ENCODE peak calls at places on chromosomes 11 and 22, in seven cellular contexts. Q, O, C, V, I, K and Z are unnamed samples.

GRCh38 chr22:21816787-21817496 is 50.5 kb downstream of the MAPK1 start:
- DNase-seq in Q (no peak), O (no peak), C (peak; percentile 95), V (no peak), I (peak; percentile 98), K (peak; percentile 11), Z (peak; percentile 71)

GRCh38 chr11:87022254-87022653 is 15.5 kb upstream of the TMEM135 start:
- DNase-seq in Q (no peak), O (no peak), C (no peak), V (no peak), I (no peak), K (no peak), Z (no peak)

GRCh38 chr11:20873054-20873453 is 203.7 kb downstream of the NELL1 start:
- DNase-seq in Q (peak; percentile 48), O (peak; percentile 41), C (no peak), V (peak; percentile 68), I (no peak), K (no peak), Z (peak; percentile 83)

GRCh38 chr11:35584321-35584720 is 33.9 kb upstream of the FJX1 start:
- DNase-seq in Q (no peak), O (no peak), C (peak; percentile 88), V (no peak), I (peak; percentile 60), K (no peak), Z (no peak)

GRCh38 chr11:116683982-116684381 is 88.8 kb downstream of the BUD13 start:
- DNase-seq in Q (no peak), O (no peak), C (no peak), V (no peak), I (no peak), K (no peak), Z (no peak)

GRCh38 chr22:45775569-45776312 is 104.1 kb downstream of the ATXN10 start:
- DNase-seq in Q (no peak), O (no peak), C (no peak), V (no peak), I (no peak), K (no peak), Z (no peak)

GRCh38 chr22:22945195-22945594 is 57.6 kb downstream of the IGLL5 start:
- DNase-seq in Q (no peak), O (no peak), C (no peak), V (no peak), I (no peak), K (no peak), Z (no peak)

GRCh38 chr11:131975624-131976420 is 605.4 kb downstream of the NTM start:
- DNase-seq in Q (no peak), O (no peak), C (no peak), V (no peak), I (no peak), K (no peak), Z (no peak)

GRCh38 chr22:25909988-25910387 is 168.0 kb downstream of the MYO18B start:
- DNase-seq in Q (no peak), O (no peak), C (no peak), V (no peak), I (no peak), K (no peak), Z (no peak)

GRCh38 chr11:6251120-6251733 is 8.4 kb upstream of the CCKBR start:
- DNase-seq in Q (peak; percentile 68), O (peak; percentile 64), C (peak; percentile 75), V (peak; percentile 91), I (peak; percentile 80), K (peak; percentile 70), Z (peak; percentile 91)

GRCh38 chr11:64444838-64445441 is 86.0 kb downstream of the RPS6KA4 start:
- DNase-seq in Q (no peak), O (no peak), C (peak; percentile 17), V (no peak), I (peak; percentile 16), K (no peak), Z (peak; percentile 78)

GRCh38 chr11:68012843-68013610 is 2.9 kb downstream of the ALDH3B1 start:
- DNase-seq in Q (no peak), O (no peak), C (peak; percentile 95), V (no peak), I (peak; percentile 93), K (peak; percentile 86), Z (peak; percentile 66)

GRCh38 chr11:27391336-27392015 is 28.5 kb upstream of the CCDC34 start:
- DNase-seq in Q (peak; percentile 24), O (no peak), C (no peak), V (no peak), I (peak; percentile 16), K (no peak), Z (no peak)

GRCh38 chr11:33542921-33543320 is 157.7 kb downstream of the C11orf91 start:
- DNase-seq in Q (peak; percentile 29), O (peak; percentile 34), C (peak; percentile 40), V (peak; percentile 73), I (peak; percentile 52), K (peak; percentile 85), Z (peak; percentile 79)

GRCh38 chr11:128776434-128777284 is 82.8 kb downstream of the FLI1 start:
- DNase-seq in Q (peak; percentile 43), O (no peak), C (peak; percentile 33), V (peak; percentile 81), I (peak; percentile 51), K (peak; percentile 37), Z (peak; percentile 86)

GRCh38 chr11:111766834-111767142 is 599 bp upstream of the PPP2R1B start:
- DNase-seq in Q (no peak), O (no peak), C (no peak), V (no peak), I (no peak), K (no peak), Z (peak; percentile 43)
- H2BK5ac ChIP-seq in Q (peak overlapping the region; percentile 54), O (peak overlapping the region; percentile 91), C (peak overlapping the region; percentile 79), V (no peak overlapping the region), I (no peak overlapping the region), K (peak overlapping the region; percentile 97), Z (no peak overlapping the region)

DNA sequence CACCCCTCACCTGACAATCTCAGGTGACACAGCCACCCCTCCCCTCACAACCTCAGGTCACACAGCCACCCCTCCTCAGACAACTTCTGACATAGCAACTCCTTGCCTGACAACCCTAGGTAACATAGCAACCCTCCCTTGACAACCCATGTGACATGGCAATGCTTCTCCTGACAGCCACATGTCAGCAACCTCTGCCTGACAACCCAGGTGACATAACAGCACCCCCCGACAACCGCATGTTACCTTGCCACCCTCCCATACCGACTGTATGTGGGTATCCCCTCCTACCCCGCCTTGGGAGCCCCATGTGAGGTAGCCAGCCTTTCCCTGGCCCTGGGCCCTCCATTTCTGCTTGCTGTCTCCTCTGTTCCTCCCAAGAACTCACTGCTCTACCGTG is 77.7 kb upstream of the B3GAT1 start:
- DNase-seq in Q (no peak), O (no peak), C (no peak), V (no peak), I (no peak), K (no peak), Z (no peak)
- H2AK5ac ChIP-seq in Q (no peak overlapping the region), O (no peak overlapping the region), C (no peak overlapping the region), V (no peak overlapping the region), I (no peak overlapping the region), K (no peak overlapping the region), Z (no peak overlapping the region)

GRCh38 chr11:73645570-73645969 is 811 bp upstream of the PLEKHB1 start:
- DNase-seq in Q (no peak), O (no peak), C (no peak), V (peak; percentile 50), I (no peak), K (no peak), Z (no peak)
- H2BK5ac ChIP-seq in Q (peak overlapping the region; percentile 30), O (peak overlapping the region; percentile 81), C (no peak overlapping the region), V (no peak overlapping the region), I (no peak overlapping the region), K (no peak overlapping the region), Z (peak overlapping the region; percentile 81)

GRCh38 chr11:48193876-48194275 is 22.7 kb upstream of the OR4B1 start:
- DNase-seq in Q (no peak), O (no peak), C (peak; percentile 94), V (no peak), I (peak; percentile 18), K (no peak), Z (no peak)
- H2AK5ac ChIP-seq in Q (no peak overlapping the region), O (no peak overlapping the region), C (no peak overlapping the region), V (no peak overlapping the region), I (no peak overlapping the region), K (no peak overlapping the region), Z (no peak overlapping the region)

GRCh38 chr11:7558046-7558445 is 44.2 kb downstream of the PPFIBP2 start:
- DNase-seq in Q (no peak), O (no peak), C (no peak), V (peak; percentile 8), I (no peak), K (no peak), Z (no peak)
- H2BK5ac ChIP-seq in Q (no peak overlapping the region), O (no peak overlapping the region), C (no peak overlapping the region), V (no peak overlapping the region), I (no peak overlapping the region), K (no peak overlapping the region), Z (no peak overlapping the region)

GRCh38 chr22:48077699-48078098 is 1315.2 kb downstream of the TBC1D22A start:
- DNase-seq in Q (no peak), O (no peak), C (no peak), V (no peak), I (no peak), K (no peak), Z (no peak)
- H2AK5ac ChIP-seq in Q (no peak overlapping the region), O (peak overlapping the region; percentile 7), C (no peak overlapping the region), V (no peak overlapping the region), I (no peak overlapping the region), K (no peak overlapping the region), Z (no peak overlapping the region)

GRCh38 chr11:82047200-82047599 is 686.5 kb downstream of the FAM181B start:
- DNase-seq in Q (no peak), O (no peak), C (no peak), V (no peak), I (no peak), K (no peak), Z (no peak)

GRCh38 chr11:82046778-82047177 is 686.9 kb downstream of the FAM181B start:
- DNase-seq in Q (no peak), O (no peak), C (peak; percentile 3), V (no peak), I (no peak), K (no peak), Z (no peak)

GRCh38 chr11:82043316-82043715 is 690.3 kb downstream of the FAM181B start:
- DNase-seq in Q (no peak), O (no peak), C (no peak), V (no peak), I (no peak), K (no peak), Z (no peak)

GRCh38 chr11:82049199-82049598 is 684.5 kb downstream of the FAM181B start:
- DNase-seq in Q (no peak), O (no peak), C (no peak), V (no peak), I (no peak), K (no peak), Z (no peak)

DNA sequence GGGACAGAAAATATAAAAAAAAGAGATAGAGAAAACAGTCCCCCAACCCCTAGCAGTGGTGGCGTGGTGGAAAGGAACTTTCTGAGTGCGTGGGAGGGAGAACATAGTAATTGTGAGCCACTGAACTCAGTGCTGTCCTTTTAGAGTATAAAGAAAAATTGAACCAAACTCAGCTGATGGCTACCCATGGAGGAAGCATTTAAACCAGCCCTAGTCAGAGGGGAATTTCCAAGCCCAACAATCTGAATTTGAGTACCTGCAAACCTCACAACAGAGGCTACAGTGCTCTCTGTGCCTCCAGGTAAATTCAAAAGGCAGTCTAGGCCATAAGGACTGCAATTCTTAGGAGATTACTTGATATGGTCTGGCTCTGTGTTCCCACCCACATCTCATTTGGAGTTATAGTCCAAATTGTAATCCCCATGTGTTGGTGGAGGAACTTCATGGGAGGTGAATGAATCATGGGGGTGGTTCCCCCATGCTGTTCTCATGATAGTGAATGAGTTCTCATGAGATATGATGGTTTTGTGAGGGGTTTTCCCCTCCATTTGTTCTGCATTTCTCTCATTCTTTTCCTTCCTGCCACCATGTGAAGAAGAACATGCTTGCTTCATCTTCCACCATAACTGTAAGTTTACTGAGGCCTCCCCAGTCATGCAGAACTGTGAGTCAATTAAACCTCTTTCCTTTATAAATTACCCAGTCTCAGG is 687.8 kb downstream of the FAM181B start:
- DNase-seq in Q (no peak), O (no peak), C (no peak), V (no peak), I (no peak), K (no peak), Z (no peak)
- H2BK5ac ChIP-seq in Q (no peak overlapping the region), O (no peak overlapping the region), C (no peak overlapping the region), V (no peak overlapping the region), I (no peak overlapping the region), K (no peak overlapping the region), Z (no peak overlapping the region)